ENCODE peak calls at places on chromosomes 6 and 20, in five cellular contexts. P is endothelial cell, Q is ureter, J is tibial nerve, W is NCI-H2081. C is an unnamed sample.

GRCh38 chr6:52180787-52181558 is 5.2 kb upstream of the IL17A start:
- DNase-seq in P (no peak), J (no peak), Q (no peak), W (no peak), C (no peak)

GRCh38 chr20:61719691-61720347 is 345.9 kb downstream of the TAF4 start:
- DNase-seq in J (no peak), P (no peak), W (no peak), Q (no peak), C (no peak)

GRCh38 chr6:8686077-8686476 is 250.7 kb upstream of the SLC35B3 start:
- DNase-seq in Q (no peak), P (no peak), W (no peak), J (no peak), C (no peak)

GRCh38 chr6:106913676-106914280 is 60.8 kb downstream of the CD24 start:
- DNase-seq in Q (no peak), W (no peak), J (no peak), P (no peak), C (no peak)

GRCh38 chr6:27293436-27294152 is 18.5 kb downstream of the POM121L2 start:
- DNase-seq in P (peak), J (no peak), W (no peak), Q (no peak), C (no peak)

GRCh38 chr6:30782425-30783014 is 38.2 kb upstream of the IER3 start:
- DNase-seq in J (no peak), W (no peak), P (no peak), Q (no peak), C (no peak)

GRCh38 chr20:56733967-56734366 is 104.9 kb downstream of the TFAP2C start:
- DNase-seq in W (no peak), P (no peak), J (no peak), Q (no peak), C (no peak)

GRCh38 chr6:38034269-38034914 is 214.9 kb downstream of the ZFAND3 start:
- DNase-seq in J (no peak), P (no peak), W (peak), Q (no peak), C (no peak)

GRCh38 chr6:132082421-132082820 is 131.2 kb upstream of the CCN2 start:
- DNase-seq in P (no peak), J (no peak), Q (no peak), W (no peak), C (no peak)

GRCh38 chr6:151822252-151823111 is 15.0 kb downstream of the ESR1 start:
- DNase-seq in P (no peak), Q (no peak), W (no peak), J (no peak), C (no peak)

GRCh38 chr6:47135772-47136171 is 93.6 kb upstream of the ADGRF1 start:
- DNase-seq in Q (no peak), P (no peak), W (peak), J (no peak), C (no peak)